ENCODE peak calls at places on chromosomes 13 and 19, in nine cellular contexts. V, K, Q, N, A, U, G, P and I are unnamed samples.
A peak's percentile ranks its signal among the peaks of the same experiment; 100 is the strongest.

GRCh38 chr13:75739244-75739868 is 103.2 kb downstream of the LMO7 start:
- DNase-seq in V (no peak), K (no peak), Q (peak; percentile 24), N (no peak), A (no peak), U (no peak), G (no peak), P (no peak), I (no peak)

GRCh38 chr13:47859129-47859528 is 141.9 kb downstream of the SUCLA2 start:
- DNase-seq in V (no peak), K (no peak), Q (no peak), N (no peak), A (no peak), U (peak; percentile 4), G (no peak), P (no peak), I (no peak)

GRCh38 chr19:2270572-2271515 is 11.1 kb downstream of the PEAK3 start:
- DNase-seq in V (peak; percentile 86), K (peak; percentile 83), Q (no peak), N (peak; percentile 83), A (peak; percentile 78), U (peak; percentile 56), G (peak; percentile 44), P (peak; percentile 95), I (peak; percentile 82)

GRCh38 chr19:57709616-57710015 is 612 bp upstream of the ZNF154 start:
- DNase-seq in V (no peak), K (no peak), Q (no peak), N (no peak), A (no peak), U (peak; percentile 45), G (no peak), P (no peak), I (no peak)

GRCh38 chr19:29323972-29324680 is 111.2 kb upstream of the UQCRFS1 start:
- DNase-seq in V (no peak), K (no peak), Q (no peak), N (no peak), A (no peak), U (no peak), G (no peak), P (peak; percentile 36), I (no peak)

GRCh38 chr19:18769989-18770528 is 21.0 kb downstream of the COMP start:
- DNase-seq in V (no peak), K (no peak), Q (no peak), N (no peak), A (no peak), U (peak; percentile 39), G (no peak), P (no peak), I (no peak)

GRCh38 chr13:77026783-77027621 is at the start of gene FBXL3:
- DNase-seq in V (peak; percentile 79), K (peak; percentile 97), Q (peak; percentile 35), N (peak; percentile 88), A (peak; percentile 85), U (peak; percentile 84), G (peak; percentile 46), P (peak; percentile 90), I (peak; percentile 84)

GRCh38 chr19:29815231-29815630 is 3.4 kb downstream of the CCNE1 start:
- DNase-seq in V (no peak), K (no peak), Q (peak; percentile 70), N (peak; percentile 46), A (no peak), U (no peak), G (no peak), P (no peak), I (no peak)

GRCh38 chr13:99356216-99357089 is 49.3 kb upstream of the GPR183 start:
- DNase-seq in V (no peak), K (no peak), Q (peak; percentile 92), N (peak; percentile 45), A (no peak), U (no peak), G (no peak), P (no peak), I (no peak)

GRCh38 chr13:37187110-37187509 is 81.6 kb upstream of the CSNK1A1L start:
- DNase-seq in V (no peak), K (no peak), Q (no peak), N (no peak), A (no peak), U (no peak), G (no peak), P (no peak), I (no peak)

GRCh38 chr13:43377149-43377548 is 353.8 kb downstream of the DNAJC15 start:
- DNase-seq in V (no peak), K (no peak), Q (no peak), N (no peak), A (no peak), U (no peak), G (no peak), P (peak; percentile 71), I (no peak)

GRCh38 chr13:52646967-52647366 is 4.7 kb downstream of the HNRNPA1L2 start:
- DNase-seq in V (no peak), K (no peak), Q (no peak), N (no peak), A (no peak), U (no peak), G (no peak), P (no peak), I (no peak)

GRCh38 chr19:29404951-29405727 is 120.7 kb upstream of the VSTM2B start:
- DNase-seq in V (no peak), K (no peak), Q (no peak), N (peak; percentile 9), A (no peak), U (peak; percentile 78), G (no peak), P (no peak), I (no peak)

GRCh38 chr13:27788271-27788670 is 4.0 kb upstream of the GSX1 start:
- DNase-seq in V (no peak), K (no peak), Q (no peak), N (no peak), A (no peak), U (no peak), G (no peak), P (no peak), I (no peak)

DNA sequence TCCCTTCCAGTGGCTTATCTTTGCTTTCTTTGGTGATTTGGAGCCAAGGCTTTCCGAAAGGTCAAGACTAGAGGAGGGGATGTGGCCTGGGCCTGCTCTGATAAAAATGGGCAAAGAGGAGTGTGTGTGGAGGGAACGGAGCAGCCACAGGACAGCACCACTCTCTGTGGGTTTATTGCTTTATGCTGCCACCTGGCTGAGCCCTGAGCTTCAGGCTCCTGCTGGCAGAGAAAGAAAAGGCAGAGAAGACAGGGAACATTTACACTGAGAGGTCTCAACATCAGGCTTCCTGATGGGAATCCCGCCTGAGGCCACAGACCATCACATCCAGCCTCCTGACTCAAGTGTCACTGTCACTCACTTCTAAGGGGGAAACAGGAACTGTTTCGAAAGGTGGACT is 9.2 kb upstream of the GSX1 start:
- DNase-seq in V (no peak), K (no peak), Q (no peak), N (no peak), A (no peak), U (peak; percentile 70), G (peak; percentile 14), P (no peak), I (no peak)
- TF ChIP-seq CTCF in V (peak; percentile 25), K (peak; percentile 25), Q (peak; percentile 47), N (no peak), A (peak; percentile 60), U (peak; percentile 50), G (peak; percentile 55), P (no peak), I (no peak)

DNA sequence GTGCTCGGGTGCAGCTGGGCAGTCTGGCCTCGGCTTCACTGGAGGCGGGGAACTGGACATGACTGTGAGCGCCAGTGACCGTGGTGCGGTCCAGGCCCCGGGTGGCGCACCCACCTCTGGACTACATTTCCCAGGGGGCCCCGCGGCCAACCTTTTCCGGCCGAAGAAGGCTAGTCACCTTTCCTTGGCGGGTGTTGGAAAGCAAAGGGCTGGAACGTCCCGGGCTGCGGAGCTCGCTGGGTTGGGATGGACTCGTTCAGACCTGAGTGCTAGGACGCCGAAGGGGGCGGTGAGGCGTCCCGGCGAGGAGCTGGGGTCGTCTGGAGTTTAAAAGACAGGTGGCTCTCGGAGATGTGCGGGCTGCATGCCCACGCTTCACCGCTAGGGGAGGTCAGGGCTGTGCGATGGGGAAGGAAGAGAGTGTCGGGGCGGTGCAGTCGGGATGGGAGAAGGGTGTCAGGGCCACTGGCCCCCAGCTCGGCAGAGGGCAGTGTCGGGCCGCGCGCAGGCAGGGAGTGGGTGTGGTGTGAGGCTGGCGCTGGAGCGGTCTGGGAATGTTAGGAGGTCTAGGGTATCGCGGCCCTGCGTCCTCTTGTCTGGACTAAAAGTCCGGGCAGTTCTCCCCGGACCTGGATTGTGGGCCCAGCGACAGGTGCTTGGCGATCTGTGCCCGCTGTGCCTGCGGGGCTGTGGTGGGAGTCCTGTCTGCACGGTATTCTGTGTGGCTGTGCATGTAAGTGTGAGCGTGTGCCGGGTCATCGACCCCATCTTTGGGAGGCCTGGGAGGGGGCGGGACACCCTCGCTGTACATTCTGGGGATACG is 57.1 kb downstream of the ZNF568 start:
- DNase-seq in V (peak; percentile 88), K (peak; percentile 97), Q (peak; percentile 17), N (peak; percentile 80), A (peak; percentile 80), U (peak; percentile 95), G (no peak), P (peak; percentile 92), I (peak; percentile 78)
- TF ChIP-seq POLR2AphosphoS5 in V (peak; percentile 28), K (no peak), Q (no peak), N (no peak), A (peak; percentile 80), U (peak; percentile 79), G (no peak), P (no peak), I (peak; percentile 32)

GRCh38 chr13:45718992-45719391 is 16.9 kb downstream of the CBY2 start:
- DNase-seq in V (no peak), K (no peak), Q (no peak), N (no peak), A (no peak), U (peak; percentile 2), G (no peak), P (no peak), I (no peak)
- H3K27ac ChIP-seq in V (no peak overlapping the region), K (no peak overlapping the region), Q (no peak overlapping the region), N (no peak overlapping the region), A (no peak overlapping the region), U (no peak overlapping the region), G (no peak overlapping the region), P (no peak overlapping the region), I (no peak overlapping the region)

GRCh38 chr19:27794444-27795042 is 1418.4 kb downstream of the UQCRFS1 start:
- DNase-seq in V (no peak), K (no peak), Q (no peak), N (no peak), A (no peak), U (peak; percentile 69), G (peak; percentile 16), P (no peak), I (no peak)

GRCh38 chr19:27795369-27795768 is 1417.6 kb downstream of the UQCRFS1 start:
- DNase-seq in V (no peak), K (no peak), Q (no peak), N (no peak), A (no peak), U (no peak), G (no peak), P (no peak), I (no peak)

GRCh38 chr19:27793128-27793643 is 1419.8 kb downstream of the UQCRFS1 start:
- DNase-seq in V (peak; percentile 62), K (peak; percentile 65), Q (peak; percentile 61), N (peak; percentile 88), A (peak; percentile 84), U (peak; percentile 95), G (peak; percentile 87), P (peak; percentile 84), I (peak; percentile 71)

GRCh38 chr19:27792576-27793127 is 1420.3 kb downstream of the UQCRFS1 start:
- DNase-seq in V (no peak), K (no peak), Q (no peak), N (no peak), A (no peak), U (no peak), G (no peak), P (no peak), I (no peak)

GRCh38 chr19:27793644-27794443 is 1419.1 kb downstream of the UQCRFS1 start:
- DNase-seq in V (peak; percentile 85), K (peak; percentile 85), Q (peak; percentile 71), N (peak; percentile 96), A (peak; percentile 95), U (peak; percentile 97), G (peak; percentile 92), P (peak; percentile 96), I (peak; percentile 92)
- TF ChIP-seq CTCF in V (no peak), K (peak; percentile 8), Q (no peak), N (no peak), A (no peak), U (no peak), G (no peak), P (no peak), I (no peak)